ENCODE peak calls at places on chromosomes 12 and 14, in nine cellular contexts. P is RPMI7951; C is IMR-90; H is stimulated activated CD8-positive, alpha-beta memory T cell treated with anti-CD3 and anti-CD28 coated beads, Interleukin-15, amount 100 ng/mL, for 48 hours; S is T-helper 9 cell; F is HCT116; N is amygdala; Y is stimulated activated CD4-positive, alpha-beta T cell treated with anti-CD3 and anti-CD28 coated beads, Interleukin-1b, Interleukin-23, amount 100 ng/mL, for 4 hours; X is NCI-H2081. I is an unnamed sample.

GRCh38 chr14:32329146-32329545 is at the start of gene AKAP6:
- DNase-seq in P (no peak), C (no peak), H (no peak), S (no peak), F (no peak), N (peak; percentile 89), Y (no peak), X (no peak), I (peak; percentile 64)

GRCh38 chr14:95482967-95483842 is 33.2 kb downstream of the SYNE3 start:
- DNase-seq in P (peak; percentile 94), C (peak; percentile 97), H (no peak), S (no peak), F (peak; percentile 46), N (no peak), Y (no peak), X (no peak), I (peak; percentile 50)

GRCh38 chr14:64438181-64438839 is 27.0 kb upstream of the AKAP5 start:
- DNase-seq in P (peak; percentile 79), C (peak; percentile 87), H (no peak), S (no peak), F (peak; percentile 65), N (no peak), Y (no peak), X (no peak), I (peak; percentile 28)

GRCh38 chr12:11958216-11959091 is 112.3 kb upstream of the BCL2L14 start:
- DNase-seq in P (peak; percentile 89), C (peak; percentile 95), H (peak; percentile 32), S (no peak), F (no peak), N (no peak), Y (peak; percentile 10), X (no peak), I (peak; percentile 54)

GRCh38 chr12:89319111-89319510 is 33.2 kb downstream of the DUSP6 start:
- DNase-seq in P (no peak), C (no peak), H (no peak), S (no peak), F (no peak), N (no peak), Y (no peak), X (no peak), I (no peak)

GRCh38 chr12:65168606-65169310 is 625 bp upstream of the LEMD3 start:
- DNase-seq in P (no peak), C (no peak), H (no peak), S (no peak), F (no peak), N (no peak), Y (no peak), X (no peak), I (no peak)

GRCh38 chr12:43676183-43676813 is 82.3 kb downstream of the PUS7L start:
- DNase-seq in P (peak; percentile 23), C (peak; percentile 1), H (no peak), S (no peak), F (peak; percentile 46), N (no peak), Y (no peak), X (peak; percentile 22), I (peak; percentile 54)

GRCh38 chr14:77574446-77575125 is 41.9 kb downstream of the SPTLC2 start:
- DNase-seq in P (no peak), C (peak; percentile 76), H (no peak), S (no peak), F (no peak), N (no peak), Y (no peak), X (no peak), I (no peak)

GRCh38 chr12:130560321-130560720 is 155.8 kb downstream of the RIMBP2 start:
- DNase-seq in P (no peak), C (no peak), H (no peak), S (no peak), F (no peak), N (no peak), Y (no peak), X (no peak), I (no peak)

GRCh38 chr14:30464481-30464880 is 94.5 kb upstream of the G2E3 start:
- DNase-seq in P (no peak), C (no peak), H (no peak), S (no peak), F (no peak), N (no peak), Y (no peak), X (no peak), I (no peak)

GRCh38 chr14:84006643-84007137 is 1523.3 kb upstream of the FLRT2 start:
- DNase-seq in P (peak; percentile 2), C (no peak), H (no peak), S (no peak), F (no peak), N (no peak), Y (no peak), X (peak; percentile 95), I (peak; percentile 50)

GRCh38 chr12:65881348-65881961 is 57.2 kb downstream of the HMGA2 start:
- DNase-seq in P (peak; percentile 14), C (peak; percentile 75), H (no peak), S (no peak), F (no peak), N (no peak), Y (no peak), X (no peak), I (peak; percentile 53)

GRCh38 chr12:14278294-14278953 is 87.1 kb upstream of the ATF7IP start:
- DNase-seq in P (no peak), C (no peak), H (no peak), S (no peak), F (no peak), N (no peak), Y (no peak), X (no peak), I (no peak)

GRCh38 chr14:80987235-80988032 is 32.0 kb downstream of the TSHR start:
- DNase-seq in P (peak; percentile 57), C (peak; percentile 69), H (peak; percentile 23), S (peak; percentile 49), F (peak; percentile 76), N (peak; percentile 53), Y (peak; percentile 54), X (peak; percentile 73), I (peak; percentile 83)

GRCh38 chr12:6767592-6768384 is 1.6 kb downstream of the PTMS start:
- DNase-seq in P (no peak), C (peak; percentile 33), H (no peak), S (no peak), F (no peak), N (peak; percentile 28), Y (no peak), X (peak; percentile 33), I (no peak)

GRCh38 chr14:95891742-95892141 is 15.1 kb downstream of the TUNAR start:
- DNase-seq in P (peak; percentile 92), C (peak; percentile 75), H (no peak), S (no peak), F (peak; percentile 60), N (no peak), Y (no peak), X (no peak), I (no peak)

GRCh38 chr12:29425722-29426121 is 44.8 kb upstream of the ERGIC2 start:
- DNase-seq in P (no peak), C (no peak), H (no peak), S (no peak), F (no peak), N (no peak), Y (no peak), X (no peak), I (no peak)

GRCh38 chr12:57011438-57012424 is 4.6 kb downstream of the TAC3 start:
- DNase-seq in P (no peak), C (no peak), H (no peak), S (no peak), F (no peak), N (no peak), Y (no peak), X (no peak), I (no peak)

GRCh38 chr12:11228268-11228879 is 41.1 kb downstream of the PRB3 start:
- DNase-seq in P (peak; percentile 37), C (peak; percentile 30), H (no peak), S (peak; percentile 6), F (peak; percentile 35), N (no peak), Y (no peak), X (peak; percentile 46), I (peak; percentile 75)

GRCh38 chr12:121628536-121628935 is 2.2 kb downstream of the ORAI1 start:
- DNase-seq in P (no peak), C (no peak), H (no peak), S (no peak), F (no peak), N (no peak), Y (no peak), X (no peak), I (no peak)

GRCh38 chr12:64691793-64692583 is 67.2 kb downstream of the GNS start:
- DNase-seq in P (peak; percentile 62), C (peak; percentile 26), H (no peak), S (no peak), F (no peak), N (no peak), Y (no peak), X (no peak), I (peak; percentile 57)

GRCh38 chr12:56014205-56014604 is 6.6 kb upstream of the IKZF4 start:
- DNase-seq in P (no peak), C (no peak), H (no peak), S (no peak), F (no peak), N (no peak), Y (no peak), X (peak; percentile 28), I (no peak)

GRCh38 chr12:111756681-111757080 is 10.1 kb upstream of the ALDH2 start:
- DNase-seq in P (no peak), C (no peak), H (no peak), S (no peak), F (no peak), N (no peak), Y (no peak), X (no peak), I (no peak)

GRCh38 chr14:24565766-24566165 is 10.3 kb downstream of the CTSG start:
- DNase-seq in P (no peak), C (no peak), H (no peak), S (no peak), F (no peak), N (no peak), Y (no peak), X (no peak), I (no peak)